ENCODE peak calls at places on chromosomes 11 and 22, in five cellular contexts. One of them, this sample, is unnamed.

GRCh38 chr11:69201764-69202370 is 46.1 kb downstream of the SMIM38 start:
- DNase-seq in suprapubic skin: peak; percentile 45
- DNase-seq in esophagus muscularis mucosa: no peak
- DNase-seq in K562: no peak
- DNase-seq in transverse colon: no peak
- DNase-seq in this sample: peak; percentile 24

GRCh38 chr11:114399490-114399889 is 821 bp downstream of the C11orf71 start:
- DNase-seq in suprapubic skin: no peak
- DNase-seq in esophagus muscularis mucosa: no peak
- DNase-seq in K562: peak; percentile 38
- DNase-seq in transverse colon: no peak
- DNase-seq in this sample: no peak

GRCh38 chr22:26585104-26585790 is 4.7 kb downstream of the TPST2 start:
- DNase-seq in suprapubic skin: no peak
- DNase-seq in esophagus muscularis mucosa: no peak
- DNase-seq in K562: peak; percentile 68
- DNase-seq in transverse colon: no peak
- DNase-seq in this sample: peak; percentile 60

GRCh38 chr11:59668188-59668949 is 468 bp downstream of the PATL1 start:
- DNase-seq in suprapubic skin: peak; percentile 83
- DNase-seq in esophagus muscularis mucosa: peak; percentile 93
- DNase-seq in K562: peak; percentile 76
- DNase-seq in transverse colon: peak; percentile 58
- DNase-seq in this sample: peak; percentile 86

GRCh38 chr11:86802601-86803051 is 2.3 kb downstream of the PRSS23 start:
- DNase-seq in suprapubic skin: no peak
- DNase-seq in esophagus muscularis mucosa: no peak
- DNase-seq in K562: peak; percentile 43
- DNase-seq in transverse colon: no peak
- DNase-seq in this sample: no peak

GRCh38 chr11:46249103-46249942 is 28.1 kb upstream of the CREB3L1 start:
- DNase-seq in suprapubic skin: no peak
- DNase-seq in esophagus muscularis mucosa: no peak
- DNase-seq in K562: peak; percentile 84
- DNase-seq in transverse colon: no peak
- DNase-seq in this sample: no peak

GRCh38 chr11:1667906-1668305 is 29.1 kb upstream of the KRTAP5-6 start:
- DNase-seq in suprapubic skin: no peak
- DNase-seq in esophagus muscularis mucosa: no peak
- DNase-seq in K562: no peak
- DNase-seq in transverse colon: no peak
- DNase-seq in this sample: no peak

GRCh38 chr11:118010738-118011461 is 24.7 kb downstream of the IL10RA start:
- DNase-seq in suprapubic skin: peak; percentile 80
- DNase-seq in esophagus muscularis mucosa: peak; percentile 90
- DNase-seq in K562: peak; percentile 55
- DNase-seq in transverse colon: peak; percentile 82
- DNase-seq in this sample: peak; percentile 83

GRCh38 chr11:43632171-43632570 is 48.4 kb upstream of the HSD17B12 start:
- DNase-seq in suprapubic skin: no peak
- DNase-seq in esophagus muscularis mucosa: no peak
- DNase-seq in K562: no peak
- DNase-seq in transverse colon: no peak
- DNase-seq in this sample: no peak

GRCh38 chr11:19079643-19080440 is 19.3 kb upstream of the MRGPRX2 start:
- DNase-seq in suprapubic skin: no peak
- DNase-seq in esophagus muscularis mucosa: peak; percentile 55
- DNase-seq in K562: no peak
- DNase-seq in transverse colon: no peak
- DNase-seq in this sample: no peak

GRCh38 chr11:132605794-132606570 is 926.3 kb downstream of the OPCML start:
- DNase-seq in suprapubic skin: no peak
- DNase-seq in esophagus muscularis mucosa: peak; percentile 66
- DNase-seq in K562: no peak
- DNase-seq in transverse colon: no peak
- DNase-seq in this sample: no peak

GRCh38 chr11:102603091-102603490 is 22.0 kb downstream of the MMP20 start:
- DNase-seq in suprapubic skin: no peak
- DNase-seq in esophagus muscularis mucosa: no peak
- DNase-seq in K562: no peak
- DNase-seq in transverse colon: no peak
- DNase-seq in this sample: no peak

GRCh38 chr22:23684561-23685031 is 6.2 kb upstream of the RGL4 start:
- DNase-seq in suprapubic skin: no peak
- DNase-seq in esophagus muscularis mucosa: no peak
- DNase-seq in K562: peak; percentile 82
- DNase-seq in transverse colon: no peak
- DNase-seq in this sample: no peak

GRCh38 chr11:23991140-23991539 is 505.7 kb upstream of the LUZP2 start:
- DNase-seq in suprapubic skin: no peak
- DNase-seq in esophagus muscularis mucosa: no peak
- DNase-seq in K562: no peak
- DNase-seq in transverse colon: no peak
- DNase-seq in this sample: no peak

GRCh38 chr11:8266246-8267241 is 2.9 kb upstream of the LMO1 start:
- DNase-seq in suprapubic skin: no peak
- DNase-seq in esophagus muscularis mucosa: no peak
- DNase-seq in K562: no peak
- DNase-seq in transverse colon: no peak
- DNase-seq in this sample: peak; percentile 19

GRCh38 chr11:47863189-47863892 is 15.2 kb upstream of the NUP160 start:
- DNase-seq in suprapubic skin: no peak
- DNase-seq in esophagus muscularis mucosa: no peak
- DNase-seq in K562: no peak
- DNase-seq in transverse colon: no peak
- DNase-seq in this sample: no peak

GRCh38 chr11:128417607-128418324 is 169.6 kb downstream of the ETS1 start:
- DNase-seq in suprapubic skin: no peak
- DNase-seq in esophagus muscularis mucosa: peak; percentile 60
- DNase-seq in K562: no peak
- DNase-seq in transverse colon: no peak
- DNase-seq in this sample: no peak

GRCh38 chr22:40533712-40534378 is 102.7 kb downstream of the MRTFA start:
- DNase-seq in suprapubic skin: no peak
- DNase-seq in esophagus muscularis mucosa: no peak
- DNase-seq in K562: peak; percentile 68
- DNase-seq in transverse colon: peak; percentile 19
- DNase-seq in this sample: no peak

GRCh38 chr11:62599909-62600308 is 1.8 kb downstream of the MTA2 start:
- DNase-seq in suprapubic skin: no peak
- DNase-seq in esophagus muscularis mucosa: no peak
- DNase-seq in K562: no peak
- DNase-seq in transverse colon: no peak
- DNase-seq in this sample: no peak

GRCh38 chr11:43316451-43316850 is 4.7 kb downstream of the API5 start:
- DNase-seq in suprapubic skin: no peak
- DNase-seq in esophagus muscularis mucosa: no peak
- DNase-seq in K562: peak; percentile 11
- DNase-seq in transverse colon: no peak
- DNase-seq in this sample: no peak

GRCh38 chr11:113241190-113242051 is 73.0 kb upstream of the TTC12 start:
- DNase-seq in suprapubic skin: no peak
- DNase-seq in esophagus muscularis mucosa: no peak
- DNase-seq in K562: no peak
- DNase-seq in transverse colon: no peak
- DNase-seq in this sample: no peak

GRCh38 chr11:76808996-76809395 is 25.8 kb downstream of the TSKU start:
- DNase-seq in suprapubic skin: peak; percentile 40
- DNase-seq in esophagus muscularis mucosa: no peak
- DNase-seq in K562: no peak
- DNase-seq in transverse colon: no peak
- DNase-seq in this sample: no peak

GRCh38 chr11:64659417-64660144 is 63.4 kb downstream of the NRXN2 start:
- DNase-seq in suprapubic skin: no peak
- DNase-seq in esophagus muscularis mucosa: no peak
- DNase-seq in K562: peak; percentile 87
- DNase-seq in transverse colon: no peak
- DNase-seq in this sample: no peak

GRCh38 chr11:12390687-12391110 is 13.3 kb downstream of the PARVA start:
- DNase-seq in suprapubic skin: no peak
- DNase-seq in esophagus muscularis mucosa: peak; percentile 90
- DNase-seq in K562: no peak
- DNase-seq in transverse colon: no peak
- DNase-seq in this sample: peak; percentile 80

GRCh38 chr22:49323751-49324415 is 503.8 kb downstream of the BRD1 start:
- DNase-seq in suprapubic skin: peak; percentile 69
- DNase-seq in esophagus muscularis mucosa: peak; percentile 72
- DNase-seq in K562: no peak
- DNase-seq in transverse colon: no peak
- DNase-seq in this sample: no peak

GRCh38 chr11:41498726-41499125 is 39.3 kb upstream of the LRRC4C start:
- DNase-seq in suprapubic skin: no peak
- DNase-seq in esophagus muscularis mucosa: no peak
- DNase-seq in K562: no peak
- DNase-seq in transverse colon: no peak
- DNase-seq in this sample: no peak

GRCh38 chr11:110422306-110422924 is 7.3 kb upstream of the FDX1 start:
- DNase-seq in suprapubic skin: no peak
- DNase-seq in esophagus muscularis mucosa: peak; percentile 2
- DNase-seq in K562: no peak
- DNase-seq in transverse colon: no peak
- DNase-seq in this sample: no peak

GRCh38 chr22:39528681-39529486 is 3.7 kb downstream of the RPS19BP1 start:
- DNase-seq in suprapubic skin: peak; percentile 95
- DNase-seq in esophagus muscularis mucosa: peak; percentile 97
- DNase-seq in K562: peak; percentile 89
- DNase-seq in transverse colon: peak; percentile 95
- DNase-seq in this sample: peak; percentile 96

GRCh38 chr22:39527481-39527961 is 5.0 kb downstream of the RPS19BP1 start:
- DNase-seq in suprapubic skin: no peak
- DNase-seq in esophagus muscularis mucosa: no peak
- DNase-seq in K562: peak; percentile 24
- DNase-seq in transverse colon: peak; percentile 76
- DNase-seq in this sample: no peak

GRCh38 chr22:39529487-39529851 is 3.1 kb downstream of the RPS19BP1 start:
- DNase-seq in suprapubic skin: no peak
- DNase-seq in esophagus muscularis mucosa: no peak
- DNase-seq in K562: no peak
- DNase-seq in transverse colon: no peak
- DNase-seq in this sample: no peak

GRCh38 chr22:39526736-39527171 is 5.8 kb downstream of the RPS19BP1 start:
- DNase-seq in suprapubic skin: no peak
- DNase-seq in esophagus muscularis mucosa: no peak
- DNase-seq in K562: peak; percentile 18
- DNase-seq in transverse colon: no peak
- DNase-seq in this sample: no peak

GRCh38 chr22:39528080-39528661 is 4.4 kb downstream of the RPS19BP1 start:
- DNase-seq in suprapubic skin: no peak
- DNase-seq in esophagus muscularis mucosa: no peak
- DNase-seq in K562: no peak
- DNase-seq in transverse colon: peak; percentile 41
- DNase-seq in this sample: no peak
- H3K4me3 ChIP-seq in suprapubic skin: peak overlapping the region; percentile 34
- H3K4me3 ChIP-seq in esophagus muscularis mucosa: no peak overlapping the region
- H3K4me3 ChIP-seq in K562: no peak overlapping the region
- H3K4me3 ChIP-seq in transverse colon: no peak overlapping the region
- H3K4me3 ChIP-seq in this sample: no peak overlapping the region

GRCh38 chr11:68003846-68004550 is at the start of gene UNC93B1:
- DNase-seq in suprapubic skin: peak; percentile 94
- DNase-seq in esophagus muscularis mucosa: peak; percentile 95
- DNase-seq in K562: peak; percentile 96
- DNase-seq in transverse colon: peak; percentile 93
- DNase-seq in this sample: peak; percentile 94
- TF ChIP-seq POLR2AphosphoS5 in suprapubic skin: no peak
- TF ChIP-seq POLR2AphosphoS5 in esophagus muscularis mucosa: peak; percentile 70
- TF ChIP-seq POLR2AphosphoS5 in K562: no peak
- TF ChIP-seq POLR2AphosphoS5 in transverse colon: peak; percentile 84
- TF ChIP-seq POLR2AphosphoS5 in this sample: peak; percentile 65

GRCh38 chr22:28772633-28773460 is at the start of gene CCDC117:
- DNase-seq in suprapubic skin: peak; percentile 98
- DNase-seq in esophagus muscularis mucosa: peak; percentile 98
- DNase-seq in K562: peak; percentile 94
- DNase-seq in transverse colon: peak; percentile 96
- DNase-seq in this sample: peak; percentile 97
- TF ChIP-seq EP300 in suprapubic skin: no peak
- TF ChIP-seq EP300 in esophagus muscularis mucosa: no peak
- TF ChIP-seq EP300 in K562: no peak
- TF ChIP-seq EP300 in transverse colon: no peak
- TF ChIP-seq EP300 in this sample: peak; percentile 51

GRCh38 chr11:72735495-72736027 is 16.6 kb downstream of the ARAP1 start:
- DNase-seq in suprapubic skin: no peak
- DNase-seq in esophagus muscularis mucosa: no peak
- DNase-seq in K562: peak; percentile 83
- DNase-seq in transverse colon: no peak
- DNase-seq in this sample: peak; percentile 91
- H3K4me3 ChIP-seq in suprapubic skin: no peak overlapping the region
- H3K4me3 ChIP-seq in esophagus muscularis mucosa: no peak overlapping the region
- H3K4me3 ChIP-seq in K562: no peak overlapping the region
- H3K4me3 ChIP-seq in transverse colon: no peak overlapping the region
- H3K4me3 ChIP-seq in this sample: no peak overlapping the region

DNA sequence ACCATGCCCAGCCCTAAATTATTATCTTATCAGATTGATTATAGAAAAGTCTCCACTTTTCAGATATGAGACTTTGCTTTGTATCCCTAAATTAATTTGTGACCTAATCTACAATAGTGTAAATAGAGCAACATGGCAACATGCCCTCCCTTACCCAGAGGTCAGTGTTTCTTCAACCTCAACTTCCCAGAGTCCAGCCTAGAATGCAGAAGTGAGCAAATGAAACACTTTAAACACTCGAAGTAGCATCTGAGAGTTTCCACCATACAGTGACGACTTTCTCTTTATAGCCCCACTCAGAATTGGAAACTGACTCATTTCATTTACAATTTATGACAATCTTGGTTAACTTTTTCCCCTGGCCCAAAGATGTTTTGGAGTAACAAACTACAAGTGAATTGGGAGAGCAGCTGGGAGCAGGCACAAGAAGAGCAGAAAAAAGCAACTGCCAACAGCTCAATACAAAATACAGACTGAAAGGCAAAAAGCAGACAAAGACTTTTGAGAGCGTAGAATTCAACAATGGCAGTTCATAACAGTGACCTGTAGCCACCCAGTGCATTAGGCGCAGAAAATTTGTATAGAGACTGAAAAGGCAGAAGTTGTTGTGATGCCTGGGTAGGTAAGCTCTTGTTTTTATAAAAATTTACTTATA is 10.1 kb upstream of the BLID start:
- DNase-seq in suprapubic skin: no peak
- DNase-seq in esophagus muscularis mucosa: no peak
- DNase-seq in K562: no peak
- DNase-seq in transverse colon: no peak
- DNase-seq in this sample: no peak
- TF ChIP-seq POLR2AphosphoS5 in suprapubic skin: no peak
- TF ChIP-seq POLR2AphosphoS5 in esophagus muscularis mucosa: no peak
- TF ChIP-seq POLR2AphosphoS5 in K562: no peak
- TF ChIP-seq POLR2AphosphoS5 in transverse colon: no peak
- TF ChIP-seq POLR2AphosphoS5 in this sample: no peak

This sample was measured in sigmoid colon.